ENCODE peak calls at places on chromosome 18, in ten cellular contexts. P, C, A, X, V, G, L, R, U and B are unnamed samples.

GRCh38 chr18:34867520-34867919 is 157.4 kb downstream of the DTNA start:
- DNase-seq in P (no peak), C (peak; percentile 16), A (no peak), X (no peak), V (no peak), G (no peak), L (no peak), R (no peak), U (no peak), B (no peak)

GRCh38 chr18:49819768-49820662 is 6.7 kb upstream of the ACAA2 start:
- DNase-seq in P (peak; percentile 23), C (no peak), A (no peak), X (peak; percentile 72), V (no peak), G (no peak), L (no peak), R (peak; percentile 30), U (no peak), B (no peak)

GRCh38 chr18:62379051-62379450 is 53.9 kb downstream of the TNFRSF11A start:
- DNase-seq in P (no peak), C (no peak), A (no peak), X (no peak), V (no peak), G (peak; percentile 35), L (no peak), R (no peak), U (no peak), B (no peak)

GRCh38 chr18:61949946-61950345 is 57.1 kb upstream of the RNF152 start:
- DNase-seq in P (no peak), C (no peak), A (peak; percentile 84), X (no peak), V (no peak), G (no peak), L (no peak), R (no peak), U (no peak), B (no peak)

GRCh38 chr18:13159579-13159978 is 59.0 kb upstream of the LDLRAD4 start:
- DNase-seq in P (no peak), C (no peak), A (no peak), X (peak; percentile 75), V (no peak), G (peak; percentile 81), L (no peak), R (no peak), U (no peak), B (no peak)

GRCh38 chr18:34322365-34323289 is 97.9 kb upstream of the NOL4 start:
- DNase-seq in P (peak; percentile 55), C (peak; percentile 15), A (no peak), X (peak; percentile 53), V (peak; percentile 59), G (peak; percentile 41), L (peak; percentile 73), R (peak; percentile 78), U (peak; percentile 52), B (no peak)

GRCh38 chr18:70250781-70251180 is 38.1 kb upstream of the SOCS6 start:
- DNase-seq in P (no peak), C (no peak), A (no peak), X (no peak), V (no peak), G (no peak), L (no peak), R (no peak), U (no peak), B (no peak)

GRCh38 chr18:54479365-54479764 is 111.7 kb upstream of the DYNAP start:
- DNase-seq in P (no peak), C (no peak), A (no peak), X (no peak), V (no peak), G (no peak), L (no peak), R (no peak), U (no peak), B (no peak)

GRCh38 chr18:72834731-72835130 is 33.1 kb downstream of the NETO1 start:
- DNase-seq in P (no peak), C (no peak), A (no peak), X (no peak), V (no peak), G (no peak), L (no peak), R (no peak), U (no peak), B (no peak)

GRCh38 chr18:70672581-70672980 is 383.7 kb downstream of the SOCS6 start:
- DNase-seq in P (no peak), C (no peak), A (no peak), X (peak; percentile 64), V (no peak), G (no peak), L (no peak), R (no peak), U (no peak), B (no peak)

GRCh38 chr18:80088036-80088435 is 21.0 kb upstream of the ADNP2 start:
- DNase-seq in P (no peak), C (no peak), A (no peak), X (no peak), V (no peak), G (no peak), L (no peak), R (no peak), U (no peak), B (no peak)
- H3K9me3 ChIP-seq in P (peaks cover 27% of the 10 kb centered on the region), C (peaks cover 48% of the 10 kb centered on the region), A (peaks cover 27% of the 10 kb centered on the region), X (no peaks in the 10 kb centered on the region), V (peaks cover 42% of the 10 kb centered on the region), G (peaks cover 13% of the 10 kb centered on the region), L (no peaks in the 10 kb centered on the region), R (no peaks in the 10 kb centered on the region), U (peaks cover 34% of the 10 kb centered on the region), B (peaks cover 4% of the 10 kb centered on the region)

GRCh38 chr18:59359576-59359952 is 499 bp upstream of the LMAN1 start:
- DNase-seq in P (no peak), C (no peak), A (no peak), X (no peak), V (no peak), G (no peak), L (no peak), R (no peak), U (no peak), B (no peak)

GRCh38 chr18:59353079-59353680 is 5.9 kb downstream of the LMAN1 start:
- DNase-seq in P (no peak), C (no peak), A (no peak), X (no peak), V (no peak), G (peak; percentile 13), L (no peak), R (no peak), U (no peak), B (no peak)

GRCh38 chr18:59357928-59358327 is 1.1 kb downstream of the LMAN1 start:
- DNase-seq in P (no peak), C (no peak), A (no peak), X (peak; percentile 72), V (no peak), G (peak; percentile 84), L (no peak), R (no peak), U (no peak), B (no peak)

GRCh38 chr18:59354731-59355130 is 4.3 kb downstream of the LMAN1 start:
- DNase-seq in P (no peak), C (no peak), A (no peak), X (no peak), V (no peak), G (no peak), L (no peak), R (no peak), U (no peak), B (no peak)

DNA sequence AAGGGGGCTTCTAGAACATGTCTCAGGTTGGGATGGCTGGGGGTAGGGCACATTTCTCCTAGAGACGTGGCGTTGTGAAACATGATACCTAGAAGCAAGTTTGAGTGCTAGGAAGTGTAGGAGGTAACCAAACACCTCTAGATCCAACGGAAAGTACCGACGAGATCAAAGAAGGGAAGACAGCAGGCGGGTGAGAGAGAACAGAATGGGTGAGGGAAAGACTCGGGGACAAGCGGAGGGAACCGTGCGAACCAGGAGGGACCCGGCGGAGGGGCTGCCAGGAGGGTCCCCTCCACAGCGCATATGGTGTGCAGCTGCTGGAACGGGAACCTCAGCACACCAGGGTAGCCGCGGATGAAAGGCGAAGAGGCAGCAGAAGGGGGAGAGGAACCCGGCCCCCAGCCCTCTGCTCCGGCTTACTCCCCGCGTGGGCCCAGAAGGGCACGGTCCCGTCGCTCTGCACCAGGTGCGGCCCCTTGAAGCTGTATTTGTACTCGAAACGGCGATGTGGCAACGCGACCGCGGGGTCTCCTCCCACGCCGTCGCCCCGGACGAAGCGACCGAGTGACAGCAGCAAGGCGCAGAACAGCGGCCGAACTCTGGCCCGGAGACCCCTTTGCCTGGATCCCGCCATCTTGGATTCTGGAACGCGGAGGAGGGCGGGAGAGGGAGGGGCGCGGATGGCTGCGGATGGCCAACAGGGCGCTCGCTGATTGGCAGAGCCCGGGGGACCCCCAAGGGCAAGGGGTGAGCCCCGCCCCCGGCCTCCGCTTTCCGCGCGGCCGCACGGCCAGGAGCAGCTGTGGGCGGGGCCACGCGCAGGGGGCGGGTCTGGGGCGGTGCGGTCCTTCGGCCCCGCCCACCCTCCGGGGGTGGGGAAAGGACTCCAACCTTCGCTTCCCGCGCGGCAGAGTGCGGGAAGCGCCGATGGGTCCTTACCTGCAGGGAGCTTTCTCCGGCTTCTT is at the start of gene LMAN1:
- DNase-seq in P (peak; percentile 96), C (peak; percentile 98), A (peak; percentile 92), X (peak; percentile 93), V (peak; percentile 95), G (peak; percentile 94), L (peak; percentile 99), R (peak; percentile 97), U (peak; percentile 97), B (peak; percentile 90)
- H3K9me3 ChIP-seq in P (no peaks in the 10 kb centered on the region), C (no peaks in the 10 kb centered on the region), A (no peaks in the 10 kb centered on the region), X (no peaks in the 10 kb centered on the region), V (no peaks in the 10 kb centered on the region), G (no peaks in the 10 kb centered on the region), L (no peaks in the 10 kb centered on the region), R (no peaks in the 10 kb centered on the region), U (no peaks in the 10 kb centered on the region), B (no peaks in the 10 kb centered on the region)

GRCh38 chr18:59172664-59173249 is 33.1 kb downstream of the SEC11C start:
- DNase-seq in P (no peak), C (no peak), A (no peak), X (no peak), V (no peak), G (no peak), L (no peak), R (no peak), U (no peak), B (no peak)
- H3K9me3 ChIP-seq in P (peaks cover 20% of the 10 kb centered on the region), C (peaks cover 30% of the 10 kb centered on the region), A (peaks cover 7% of the 10 kb centered on the region), X (no peaks in the 10 kb centered on the region), V (peaks cover 19% of the 10 kb centered on the region), G (peaks cover 5% of the 10 kb centered on the region), L (no peaks in the 10 kb centered on the region), R (no peaks in the 10 kb centered on the region), U (peaks cover 18% of the 10 kb centered on the region), B (peaks cover 11% of the 10 kb centered on the region)

GRCh38 chr18:44464401-44465185 is 216.1 kb upstream of the SETBP1 start:
- DNase-seq in P (no peak), C (no peak), A (no peak), X (no peak), V (no peak), G (no peak), L (no peak), R (no peak), U (no peak), B (no peak)

GRCh38 chr18:44453505-44453904 is 227.2 kb upstream of the SETBP1 start:
- DNase-seq in P (no peak), C (no peak), A (no peak), X (no peak), V (no peak), G (no peak), L (no peak), R (no peak), U (no peak), B (no peak)

DNA sequence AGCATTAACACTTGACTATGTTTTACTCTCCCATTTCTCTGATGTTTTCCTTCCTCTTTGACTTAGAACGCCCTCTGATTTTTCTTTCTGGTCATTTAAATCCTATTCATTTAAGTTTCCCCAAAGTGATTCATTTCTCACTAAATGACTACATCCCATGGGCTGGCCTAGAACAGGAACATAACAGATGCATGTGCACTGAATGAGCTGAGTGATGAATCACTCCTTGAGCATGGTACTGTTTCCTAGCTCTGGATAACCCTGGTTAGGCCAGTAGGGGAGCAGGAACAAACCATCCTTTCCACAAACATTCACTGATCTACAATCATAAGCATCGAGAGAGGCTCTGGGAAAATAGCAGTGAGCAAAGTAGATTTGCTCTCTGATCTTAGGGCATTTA is 221.9 kb upstream of the SETBP1 start:
- DNase-seq in P (no peak), C (no peak), A (no peak), X (no peak), V (no peak), G (peak; percentile 37), L (no peak), R (no peak), U (no peak), B (no peak)
- H3K9me3 ChIP-seq in P (no peaks in the 10 kb centered on the region), C (no peaks in the 10 kb centered on the region), A (no peaks in the 10 kb centered on the region), X (no peaks in the 10 kb centered on the region), V (no peaks in the 10 kb centered on the region), G (no peaks in the 10 kb centered on the region), L (no peaks in the 10 kb centered on the region), R (no peaks in the 10 kb centered on the region), U (no peaks in the 10 kb centered on the region), B (no peaks in the 10 kb centered on the region)